ENCODE peak calls at places on chromosomes 11 and 22, in seven cellular contexts. L is mammary epithelial cell, W is GM12878, H is A549, P is K562, S is trophoblast cell, J is IMR-90. Z is an unnamed sample.
A peak's percentile ranks its signal among the peaks of the same experiment; 100 is the strongest.

GRCh38 chr11:10703544-10703943 is 10.0 kb upstream of the IRAG1 start:
- DNase-seq in H (no peak), P (no peak), S (no peak), J (no peak), W (no peak), L (no peak), Z (no peak)

GRCh38 chr11:134999490-135000066 is 587.5 kb upstream of the B3GAT1 start:
- DNase-seq in P (no peak), H (no peak), S (no peak), W (no peak), L (no peak), J (no peak), Z (no peak)

GRCh38 chr11:75966546-75967287 is 151.7 kb downstream of the UVRAG start:
- DNase-seq in J (peak; percentile 84), S (no peak), L (peak; percentile 65), P (no peak), H (peak; percentile 18), W (no peak), Z (peak; percentile 87)

GRCh38 chr11:16861867-16862266 is 123.4 kb downstream of the C11orf58 start:
- DNase-seq in S (no peak), W (no peak), J (no peak), P (peak; percentile 44), H (no peak), L (no peak), Z (no peak)

GRCh38 chr11:69443138-69443967 is 38.1 kb upstream of the LINC01488 start:
- DNase-seq in W (peak; percentile 46), P (peak; percentile 99), S (peak; percentile 42), J (peak; percentile 94), H (peak; percentile 88), L (peak; percentile 87), Z (peak; percentile 97)

GRCh38 chr11:19259487-19260345 is 19.0 kb upstream of the E2F8 start:
- DNase-seq in L (peak; percentile 36), P (peak; percentile 59), J (peak; percentile 54), S (peak; percentile 46), H (peak; percentile 40), W (no peak), Z (peak; percentile 75)

GRCh38 chr11:65431452-65432132 is 9.0 kb downstream of the NEAT1 start:
- DNase-seq in W (no peak), J (peak; percentile 48), H (no peak), P (no peak), L (peak; percentile 29), S (no peak), Z (peak; percentile 51)

GRCh38 chr11:126347751-126348628 is 7.5 kb upstream of the ST3GAL4 start:
- DNase-seq in H (no peak), L (no peak), P (no peak), W (no peak), S (no peak), J (no peak), Z (no peak)

GRCh38 chr11:62461740-62462522 is 43.1 kb downstream of the SCGB1A1 start:
- DNase-seq in W (no peak), H (no peak), J (peak; percentile 38), S (no peak), L (no peak), P (peak; percentile 65), Z (peak; percentile 73)

GRCh38 chr22:50032109-50032871 is 19.7 kb upstream of the IL17REL start:
- DNase-seq in H (no peak), L (no peak), J (no peak), P (no peak), S (no peak), W (no peak), Z (no peak)

GRCh38 chr11:115924744-115925567 is 420.7 kb upstream of the CADM1 start:
- DNase-seq in H (no peak), J (peak; percentile 95), P (no peak), W (peak; percentile 99), L (peak; percentile 89), S (peak; percentile 30), Z (no peak)

GRCh38 chr22:44628856-44629255 is 73.1 kb upstream of the PRR5 start:
- DNase-seq in L (no peak), H (no peak), J (no peak), W (no peak), S (no peak), P (no peak), Z (no peak)

GRCh38 chr11:61509058-61510029 is 795 bp downstream of the LRRC10B start:
- DNase-seq in L (peak; percentile 84), H (peak; percentile 79), S (peak; percentile 89), P (peak; percentile 78), J (peak; percentile 69), W (no peak), Z (peak; percentile 85)

GRCh38 chr11:10158461-10158860 is 135.6 kb downstream of the SBF2 start:
- DNase-seq in W (no peak), J (peak; percentile 34), P (no peak), H (no peak), L (peak; percentile 20), S (no peak), Z (peak; percentile 34)

GRCh38 chr11:114115406-114116054 is 56.0 kb downstream of the ZBTB16 start:
- DNase-seq in P (no peak), S (no peak), W (no peak), J (no peak), H (no peak), L (no peak), Z (no peak)

GRCh38 chr11:2564008-2564530 is 119.3 kb downstream of the KCNQ1 start:
- DNase-seq in P (no peak), H (no peak), W (no peak), S (no peak), L (no peak), J (no peak), Z (no peak)

GRCh38 chr22:48665286-48666010 is 1162.2 kb downstream of the BRD1 start:
- DNase-seq in L (no peak), H (no peak), P (no peak), W (no peak), S (no peak), J (no peak), Z (peak; percentile 61)

GRCh38 chr22:48356731-48357130 is 1470.9 kb downstream of the BRD1 start:
- DNase-seq in H (no peak), P (no peak), W (no peak), J (no peak), S (no peak), L (no peak), Z (no peak)

GRCh38 chr22:48100685-48101417 is 1338.4 kb downstream of the TBC1D22A start:
- DNase-seq in P (no peak), S (no peak), J (no peak), L (no peak), W (no peak), H (no peak), Z (no peak)

GRCh38 chr22:33785283-33785991 is 134.8 kb downstream of the LARGE1 start:
- DNase-seq in J (peak; percentile 88), H (no peak), W (peak; percentile 24), S (no peak), P (no peak), L (peak; percentile 91), Z (peak; percentile 96)

GRCh38 chr11:9664276-9665171 is 647 bp downstream of the SWAP70 start:
- DNase-seq in S (peak; percentile 71), J (peak; percentile 34), H (peak; percentile 48), P (peak; percentile 12), L (peak; percentile 51), W (no peak), Z (peak; percentile 78)

GRCh38 chr11:19187101-19187500 is 14.7 kb downstream of the CSRP3 start:
- DNase-seq in P (no peak), J (peak; percentile 58), S (no peak), W (no peak), L (peak; percentile 26), H (no peak), Z (peak; percentile 33)

GRCh38 chr22:30301995-30302809 is 12.9 kb upstream of the CASTOR1 start:
- DNase-seq in P (no peak), J (peak; percentile 59), W (no peak), S (peak; percentile 93), L (peak; percentile 78), H (no peak), Z (peak; percentile 82)

GRCh38 chr11:99916078-99916477 is 771.0 kb upstream of the ARHGAP42 start:
- DNase-seq in L (no peak), S (no peak), W (no peak), J (no peak), P (no peak), H (no peak), Z (no peak)

GRCh38 chr22:28112130-28112529 is 193.1 kb upstream of the PITPNB start:
- DNase-seq in S (no peak), L (no peak), H (no peak), J (no peak), P (no peak), W (no peak), Z (no peak)
- H3K4me2 ChIP-seq in S (no peak overlapping the region), L (no peak overlapping the region), H (no peak overlapping the region), J (no peak overlapping the region), P (peak overlapping the region; percentile 80), W (no peak overlapping the region), Z (peak overlapping the region; percentile 71)

DNA sequence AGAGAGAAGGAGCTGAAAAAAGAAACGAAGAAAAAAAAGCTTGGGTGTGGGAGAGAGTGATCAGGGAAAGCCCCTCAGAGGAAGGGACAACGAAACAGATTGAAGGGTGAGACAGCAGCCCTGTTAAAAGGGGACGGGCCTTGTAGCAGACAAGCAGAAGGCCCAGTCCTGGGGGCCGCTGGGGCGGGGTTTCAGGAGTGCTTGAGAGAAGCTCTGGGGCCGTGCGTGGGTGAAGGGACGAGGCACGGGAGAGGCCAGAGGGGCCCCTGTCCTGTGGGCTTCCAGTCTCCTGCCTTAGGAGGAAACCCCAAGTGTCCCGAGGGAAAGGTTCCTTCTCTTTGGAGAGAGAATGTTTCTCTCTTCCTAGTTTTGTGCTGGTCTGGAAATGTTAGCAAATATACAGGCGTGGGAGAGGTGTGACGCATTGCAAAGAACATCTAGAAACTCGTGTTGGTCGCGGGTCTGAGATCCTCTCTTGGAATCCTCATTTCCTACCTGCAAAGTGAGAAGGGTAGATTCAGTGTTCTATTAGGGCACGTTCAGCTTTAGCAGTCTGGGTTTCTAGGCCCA is 28.6 kb downstream of the ADAMTS15 start:
- DNase-seq in W (no peak), P (no peak), L (no peak), S (peak; percentile 66), H (no peak), J (no peak), Z (no peak)
- H3K4me2 ChIP-seq in W (no peak overlapping the region), P (no peak overlapping the region), L (no peak overlapping the region), S (no peak overlapping the region), H (peak overlapping the region; percentile 72), J (no peak overlapping the region), Z (no peak overlapping the region)

GRCh38 chr11:32312865-32313403 is 122.4 kb downstream of the WT1 start:
- DNase-seq in H (peak; percentile 79), W (no peak), J (peak; percentile 52), L (peak; percentile 66), P (peak; percentile 60), S (peak; percentile 66), Z (peak; percentile 92)
- H3K4me2 ChIP-seq in H (peak overlapping the region; percentile 74), W (no peak overlapping the region), J (peak overlapping the region; percentile 69), L (no peak overlapping the region), P (no peak overlapping the region), S (no peak overlapping the region), Z (peak overlapping the region; percentile 66)

GRCh38 chr11:57471496-57471895 is 11.2 kb downstream of the RTN4RL2 start:
- DNase-seq in L (peak; percentile 18), W (no peak), H (no peak), P (no peak), S (no peak), J (no peak), Z (no peak)

GRCh38 chr11:57468276-57468675 is 7.9 kb downstream of the RTN4RL2 start:
- DNase-seq in P (no peak), L (no peak), S (no peak), W (no peak), H (no peak), J (no peak), Z (no peak)

GRCh38 chr11:57466680-57467079 is 6.4 kb downstream of the RTN4RL2 start:
- DNase-seq in P (no peak), W (no peak), L (no peak), J (no peak), S (no peak), H (no peak), Z (no peak)

GRCh38 chr11:57467508-57468157 is 7.3 kb downstream of the RTN4RL2 start:
- DNase-seq in H (no peak), L (no peak), P (no peak), J (no peak), S (no peak), W (no peak), Z (no peak)

GRCh38 chr11:57469268-57469667 is 8.9 kb downstream of the RTN4RL2 start:
- DNase-seq in J (no peak), W (no peak), L (no peak), H (no peak), P (no peak), S (no peak), Z (no peak)
- H3K4me2 ChIP-seq in J (no peak overlapping the region), W (no peak overlapping the region), L (no peak overlapping the region), H (no peak overlapping the region), P (no peak overlapping the region), S (no peak overlapping the region), Z (no peak overlapping the region)

Z was measured in GM23248.